ENCODE peak calls at places on chromosome 15, in five cellular contexts. One of them, this sample, is unnamed.

GRCh38 chr15:57496946-57497944 is 94.5 kb upstream of the MYZAP start:
- DNase-seq in lower leg skin: no peak
- DNase-seq in nephron progenitor cell: no peak
- DNase-seq in OCI-LY7: no peak
- DNase-seq in stimulated activated CD8-positive, alpha-beta memory T cell treated with anti-CD3 and anti-CD28 coated beads, Interleukin-15, amount 100 ng/mL, for 4 hours: no peak
- DNase-seq in this sample: no peak

GRCh38 chr15:101651753-101652097 is 456 bp downstream of the TM2D3 start:
- DNase-seq in stimulated activated CD8-positive, alpha-beta memory T cell treated with anti-CD3 and anti-CD28 coated beads, Interleukin-15, amount 100 ng/mL, for 4 hours: no peak
- DNase-seq in nephron progenitor cell: no peak
- DNase-seq in lower leg skin: no peak
- DNase-seq in OCI-LY7: no peak
- DNase-seq in this sample: no peak

GRCh38 chr15:71337197-71337845 is 222.1 kb downstream of the THSD4 start:
- DNase-seq in stimulated activated CD8-positive, alpha-beta memory T cell treated with anti-CD3 and anti-CD28 coated beads, Interleukin-15, amount 100 ng/mL, for 4 hours: no peak
- DNase-seq in nephron progenitor cell: no peak
- DNase-seq in lower leg skin: peak
- DNase-seq in OCI-LY7: no peak
- DNase-seq in this sample: no peak

GRCh38 chr15:95394186-95395067 is 936.1 kb upstream of the NR2F2 start:
- DNase-seq in OCI-LY7: no peak
- DNase-seq in nephron progenitor cell: no peak
- DNase-seq in lower leg skin: no peak
- DNase-seq in stimulated activated CD8-positive, alpha-beta memory T cell treated with anti-CD3 and anti-CD28 coated beads, Interleukin-15, amount 100 ng/mL, for 4 hours: no peak
- DNase-seq in this sample: no peak

GRCh38 chr15:88769161-88769971 is 33.9 kb upstream of the ACAN start:
- DNase-seq in OCI-LY7: no peak
- DNase-seq in lower leg skin: no peak
- DNase-seq in stimulated activated CD8-positive, alpha-beta memory T cell treated with anti-CD3 and anti-CD28 coated beads, Interleukin-15, amount 100 ng/mL, for 4 hours: no peak
- DNase-seq in nephron progenitor cell: peak
- DNase-seq in this sample: no peak

GRCh38 chr15:31402511-31403056 is 75.9 kb downstream of the KLF13 start:
- DNase-seq in OCI-LY7: no peak
- DNase-seq in stimulated activated CD8-positive, alpha-beta memory T cell treated with anti-CD3 and anti-CD28 coated beads, Interleukin-15, amount 100 ng/mL, for 4 hours: no peak
- DNase-seq in lower leg skin: no peak
- DNase-seq in nephron progenitor cell: no peak
- DNase-seq in this sample: no peak

GRCh38 chr15:31503758-31504461 is 177.3 kb downstream of the KLF13 start:
- DNase-seq in stimulated activated CD8-positive, alpha-beta memory T cell treated with anti-CD3 and anti-CD28 coated beads, Interleukin-15, amount 100 ng/mL, for 4 hours: no peak
- DNase-seq in nephron progenitor cell: no peak
- DNase-seq in OCI-LY7: no peak
- DNase-seq in lower leg skin: no peak
- DNase-seq in this sample: no peak

GRCh38 chr15:75235760-75236729 is 22.1 kb upstream of the GOLGA6C start:
- DNase-seq in OCI-LY7: no peak
- DNase-seq in lower leg skin: no peak
- DNase-seq in nephron progenitor cell: no peak
- DNase-seq in stimulated activated CD8-positive, alpha-beta memory T cell treated with anti-CD3 and anti-CD28 coated beads, Interleukin-15, amount 100 ng/mL, for 4 hours: no peak
- DNase-seq in this sample: no peak

GRCh38 chr15:55914446-55914845 is 79.0 kb downstream of the NEDD4 start:
- DNase-seq in stimulated activated CD8-positive, alpha-beta memory T cell treated with anti-CD3 and anti-CD28 coated beads, Interleukin-15, amount 100 ng/mL, for 4 hours: no peak
- DNase-seq in nephron progenitor cell: no peak
- DNase-seq in lower leg skin: no peak
- DNase-seq in OCI-LY7: no peak
- DNase-seq in this sample: no peak

GRCh38 chr15:60548101-60548500 is 69.2 kb upstream of the ICE2 start:
- DNase-seq in lower leg skin: no peak
- DNase-seq in stimulated activated CD8-positive, alpha-beta memory T cell treated with anti-CD3 and anti-CD28 coated beads, Interleukin-15, amount 100 ng/mL, for 4 hours: no peak
- DNase-seq in OCI-LY7: no peak
- DNase-seq in nephron progenitor cell: no peak
- DNase-seq in this sample: no peak

GRCh38 chr15:100466073-100466472 is 62.7 kb downstream of the CERS3 start:
- DNase-seq in lower leg skin: no peak
- DNase-seq in nephron progenitor cell: no peak
- DNase-seq in stimulated activated CD8-positive, alpha-beta memory T cell treated with anti-CD3 and anti-CD28 coated beads, Interleukin-15, amount 100 ng/mL, for 4 hours: no peak
- DNase-seq in OCI-LY7: no peak
- DNase-seq in this sample: no peak

GRCh38 chr15:48176957-48177356 is 1.1 kb downstream of the MYEF2 start:
- DNase-seq in lower leg skin: no peak
- DNase-seq in stimulated activated CD8-positive, alpha-beta memory T cell treated with anti-CD3 and anti-CD28 coated beads, Interleukin-15, amount 100 ng/mL, for 4 hours: no peak
- DNase-seq in nephron progenitor cell: no peak
- DNase-seq in OCI-LY7: no peak
- DNase-seq in this sample: no peak

GRCh38 chr15:68713874-68714273 is 106.8 kb downstream of the ANP32A start:
- DNase-seq in nephron progenitor cell: no peak
- DNase-seq in OCI-LY7: no peak
- DNase-seq in lower leg skin: no peak
- DNase-seq in stimulated activated CD8-positive, alpha-beta memory T cell treated with anti-CD3 and anti-CD28 coated beads, Interleukin-15, amount 100 ng/mL, for 4 hours: no peak
- DNase-seq in this sample: no peak

GRCh38 chr15:95742256-95742655 is 588.2 kb upstream of the NR2F2 start:
- DNase-seq in OCI-LY7: no peak
- DNase-seq in stimulated activated CD8-positive, alpha-beta memory T cell treated with anti-CD3 and anti-CD28 coated beads, Interleukin-15, amount 100 ng/mL, for 4 hours: no peak
- DNase-seq in nephron progenitor cell: no peak
- DNase-seq in lower leg skin: no peak
- DNase-seq in this sample: no peak

GRCh38 chr15:73984208-73984979 is 7.7 kb downstream of the STOML1 start:
- DNase-seq in OCI-LY7: no peak
- DNase-seq in lower leg skin: no peak
- DNase-seq in nephron progenitor cell: no peak
- DNase-seq in stimulated activated CD8-positive, alpha-beta memory T cell treated with anti-CD3 and anti-CD28 coated beads, Interleukin-15, amount 100 ng/mL, for 4 hours: no peak
- DNase-seq in this sample: no peak

GRCh38 chr15:29046281-29046810 is 160.6 kb downstream of the APBA2 start:
- DNase-seq in stimulated activated CD8-positive, alpha-beta memory T cell treated with anti-CD3 and anti-CD28 coated beads, Interleukin-15, amount 100 ng/mL, for 4 hours: no peak
- DNase-seq in OCI-LY7: no peak
- DNase-seq in lower leg skin: no peak
- DNase-seq in nephron progenitor cell: no peak
- DNase-seq in this sample: no peak

GRCh38 chr15:80485370-80486164 is 81.4 kb downstream of the ARNT2 start:
- DNase-seq in nephron progenitor cell: no peak
- DNase-seq in stimulated activated CD8-positive, alpha-beta memory T cell treated with anti-CD3 and anti-CD28 coated beads, Interleukin-15, amount 100 ng/mL, for 4 hours: no peak
- DNase-seq in OCI-LY7: no peak
- DNase-seq in lower leg skin: no peak
- DNase-seq in this sample: no peak

GRCh38 chr15:67413770-67414429 is 107.0 kb upstream of the C15orf61 start:
- DNase-seq in lower leg skin: no peak
- DNase-seq in nephron progenitor cell: no peak
- DNase-seq in OCI-LY7: no peak
- DNase-seq in stimulated activated CD8-positive, alpha-beta memory T cell treated with anti-CD3 and anti-CD28 coated beads, Interleukin-15, amount 100 ng/mL, for 4 hours: no peak
- DNase-seq in this sample: no peak

GRCh38 chr15:25783607-25784131 is 79.5 kb downstream of the ATP10A start:
- DNase-seq in OCI-LY7: peak
- DNase-seq in stimulated activated CD8-positive, alpha-beta memory T cell treated with anti-CD3 and anti-CD28 coated beads, Interleukin-15, amount 100 ng/mL, for 4 hours: no peak
- DNase-seq in lower leg skin: no peak
- DNase-seq in nephron progenitor cell: peak
- DNase-seq in this sample: no peak